ENCODE peak calls at places on chromosomes 1 and 21, in eight cellular contexts. A is Panc1; L is left ventricle myocardium inferior; V is right lobe of liver; X is Karpas-422; T is ascending aorta; D is CD8-positive, alpha-beta memory T cell; P is ovary. S is an unnamed sample. For H3K9me3, the result is how much of the 10 kb centered on the place peaks cover.

GRCh38 chr21:26405071-26405470 is 168.0 kb downstream of the CYYR1 start:
- DNase-seq in A (no peak), L (no peak), V (no peak), X (no peak), T (no peak), D (no peak), P (no peak), S (no peak)

GRCh38 chr21:36773111-36773510 is 74.2 kb downstream of the SIM2 start:
- DNase-seq in A (no peak), L (peak), V (peak), X (no peak), T (peak), D (no peak), P (peak), S (peak)

GRCh38 chr1:233544304-233544703 is 69.6 kb upstream of the KCNK1 start:
- DNase-seq in A (no peak), L (no peak), V (no peak), X (no peak), T (no peak), D (no peak), P (no peak), S (no peak)

GRCh38 chr1:96418969-96419368 is 302.6 kb upstream of the PTBP2 start:
- DNase-seq in A (no peak), L (no peak), V (no peak), X (no peak), T (no peak), D (no peak), P (no peak), S (no peak)

GRCh38 chr1:68204965-68205630 is 27.2 kb downstream of the WLS start:
- DNase-seq in A (no peak), L (no peak), V (peak), X (no peak), T (no peak), D (no peak), P (no peak), S (no peak)

GRCh38 chr1:4937876-4938534 is 283.6 kb downstream of the AJAP1 start:
- DNase-seq in A (no peak), L (no peak), V (no peak), X (no peak), T (no peak), D (no peak), P (no peak), S (no peak)

GRCh38 chr1:168428063-168428731 is 115.6 kb downstream of the XCL2 start:
- DNase-seq in A (no peak), L (peak), V (no peak), X (no peak), T (no peak), D (no peak), P (peak), S (no peak)

GRCh38 chr1:167210966-167211674 is 9.6 kb upstream of the POU2F1 start:
- DNase-seq in A (no peak), L (no peak), V (no peak), X (no peak), T (no peak), D (no peak), P (no peak), S (no peak)

GRCh38 chr21:34536311-34536710 is 24.3 kb upstream of the KCNE1 start:
- DNase-seq in A (no peak), L (no peak), V (no peak), X (no peak), T (no peak), D (no peak), P (no peak), S (no peak)
- H3K4me3 ChIP-seq in A (no peak), L (no peak), V (no peak), X (no peak), T (no peak), D (no peak), P (no peak), S (no peak)

GRCh38 chr1:163874070-163874469 is 552.3 kb downstream of the NUF2 start:
- DNase-seq in A (no peak), L (no peak), V (no peak), X (no peak), T (no peak), D (no peak), P (no peak), S (no peak)
- H3K9me3 ChIP-seq in A (under half), L (under half), V (under half), X (under half), T (under half), D (under half), P (under half), S (under half)

GRCh38 chr1:153633161-153633746 is 612 bp upstream of the CHTOP start:
- DNase-seq in A (no peak), L (no peak), V (no peak), X (no peak), T (no peak), D (no peak), P (no peak), S (peak)
- H3K4me3 ChIP-seq in A (peak), L (peak), V (peak), X (no peak), T (peak), D (peak), P (peak), S (peak)

GRCh38 chr1:23438545-23438944 is 14.0 kb upstream of the TCEA3 start:
- DNase-seq in A (no peak), L (no peak), V (no peak), X (no peak), T (no peak), D (no peak), P (no peak), S (no peak)
- H3K9me3 ChIP-seq in A (under half), L (under half), V (under half), X (under half), T (under half), D (under half), P (under half), S (under half)

GRCh38 chr1:39413902-39414528 is 77.4 kb upstream of the BMP8A start:
- DNase-seq in A (no peak), L (no peak), V (no peak), X (no peak), T (no peak), D (no peak), P (no peak), S (no peak)

GRCh38 chr1:39410915-39411436 is 80.5 kb upstream of the BMP8A start:
- DNase-seq in A (no peak), L (peak), V (peak), X (peak), T (peak), D (peak), P (peak), S (peak)

GRCh38 chr1:39411526-39411925 is 79.9 kb upstream of the BMP8A start:
- DNase-seq in A (no peak), L (no peak), V (no peak), X (no peak), T (no peak), D (no peak), P (no peak), S (no peak)

GRCh38 chr1:39412079-39412478 is 79.4 kb upstream of the BMP8A start:
- DNase-seq in A (no peak), L (no peak), V (no peak), X (no peak), T (no peak), D (no peak), P (no peak), S (no peak)

DNA sequence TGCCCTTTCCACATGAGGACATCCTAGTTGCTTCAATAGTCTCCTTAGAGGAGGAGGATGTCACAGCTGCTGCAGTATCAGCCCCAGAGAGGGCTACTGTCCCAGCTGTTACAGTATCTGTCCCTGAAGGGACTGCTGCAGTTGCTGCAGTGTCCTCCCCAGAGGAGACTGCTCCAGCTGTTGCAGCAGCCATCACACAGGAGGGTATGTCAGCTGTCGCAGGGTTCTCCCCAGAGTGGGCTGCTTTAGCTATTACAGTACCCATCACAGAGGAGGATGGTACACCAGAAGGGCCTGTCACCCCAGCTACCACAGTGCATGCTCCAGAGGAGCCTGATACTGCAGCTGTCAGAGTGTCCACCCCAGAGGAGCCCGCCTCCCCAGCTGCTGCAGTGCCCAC is 78.5 kb upstream of the BMP8A start:
- DNase-seq in A (no peak), L (no peak), V (no peak), X (no peak), T (no peak), D (no peak), P (no peak), S (no peak)
- H3K4me3 ChIP-seq in A (peak), L (peak), V (no peak), X (no peak), T (no peak), D (no peak), P (no peak), S (no peak)

DNA sequence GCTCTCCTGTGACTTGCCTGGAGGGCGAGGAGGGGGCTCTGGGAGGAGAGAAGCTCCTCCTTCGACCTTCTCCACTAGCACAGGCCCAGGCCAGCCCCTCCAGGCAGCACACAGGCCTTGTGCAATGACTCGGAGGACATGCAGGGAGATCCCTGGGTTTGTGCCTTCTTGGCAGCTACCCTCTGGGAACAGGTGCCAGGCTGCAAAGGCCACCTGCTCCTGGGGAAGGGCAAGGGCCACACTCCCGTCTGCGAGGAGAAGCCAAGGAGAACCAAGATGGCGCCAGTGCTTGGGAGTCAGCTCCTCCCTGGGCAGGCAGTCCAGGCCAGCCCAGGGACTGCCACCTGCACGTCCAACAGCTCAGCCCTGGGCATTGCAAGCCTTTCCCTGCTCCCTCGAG is 15.3 kb downstream of the CASZ1 start:
- DNase-seq in A (no peak), L (no peak), V (peak), X (no peak), T (no peak), D (no peak), P (no peak), S (no peak)
- H3K9me3 ChIP-seq in A (under half), L (under half), V (under half), X (under half), T (under half), D (under half), P (under half), S (under half)

GRCh38 chr1:38530957-38531356 is 328.6 kb downstream of the RRAGC start:
- DNase-seq in A (no peak), L (no peak), V (no peak), X (no peak), T (no peak), D (no peak), P (no peak), S (no peak)

GRCh38 chr1:38529337-38529860 is 330.2 kb downstream of the RRAGC start:
- DNase-seq in A (no peak), L (no peak), V (no peak), X (no peak), T (no peak), D (no peak), P (no peak), S (no peak)

GRCh38 chr1:38529946-38530345 is 329.6 kb downstream of the RRAGC start:
- DNase-seq in A (no peak), L (no peak), V (no peak), X (no peak), T (no peak), D (no peak), P (no peak), S (no peak)

GRCh38 chr1:38527373-38527966 is 332.1 kb downstream of the RRAGC start:
- DNase-seq in A (no peak), L (no peak), V (no peak), X (peak), T (no peak), D (peak), P (no peak), S (peak)

DNA sequence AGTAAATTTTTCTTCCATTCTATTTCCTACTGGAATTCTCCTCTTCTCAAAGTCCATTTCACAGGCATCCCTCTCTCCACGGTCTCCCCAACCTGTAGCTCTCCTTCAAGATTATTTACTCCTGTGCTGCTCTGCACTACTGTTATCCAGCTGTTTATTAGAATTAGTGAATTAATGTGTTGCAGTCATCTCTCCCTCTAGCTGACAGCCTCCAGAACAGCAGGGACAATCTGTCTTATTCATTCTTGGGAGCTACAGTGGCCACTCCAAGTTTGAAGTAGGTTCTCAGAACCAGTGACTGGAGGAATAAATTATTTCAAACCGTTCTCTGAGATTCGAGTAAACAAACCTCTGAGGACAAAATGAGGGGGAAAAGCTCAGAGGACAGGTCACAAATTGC is 331.0 kb downstream of the RRAGC start:
- DNase-seq in A (no peak), L (no peak), V (no peak), X (no peak), T (no peak), D (no peak), P (no peak), S (peak)
- H3K4me3 ChIP-seq in A (no peak), L (no peak), V (no peak), X (no peak), T (no peak), D (no peak), P (no peak), S (no peak)

GRCh38 chr1:12637693-12638092 is 6.2 kb upstream of the AADACL4 start:
- DNase-seq in A (no peak), L (no peak), V (no peak), X (no peak), T (no peak), D (no peak), P (no peak), S (no peak)

GRCh38 chr1:12640237-12640957 is 3.5 kb upstream of the AADACL4 start:
- DNase-seq in A (no peak), L (no peak), V (no peak), X (no peak), T (no peak), D (no peak), P (no peak), S (no peak)

GRCh38 chr1:12643079-12643478 is 806 bp upstream of the AADACL4 start:
- DNase-seq in A (no peak), L (no peak), V (no peak), X (no peak), T (no peak), D (no peak), P (no peak), S (no peak)

GRCh38 chr1:12643785-12644184 is at the start of gene AADACL4:
- DNase-seq in A (no peak), L (no peak), V (no peak), X (no peak), T (no peak), D (no peak), P (no peak), S (no peak)

GRCh38 chr1:12640958-12641272 is 3.0 kb upstream of the AADACL4 start:
- DNase-seq in A (no peak), L (no peak), V (no peak), X (no peak), T (no peak), D (no peak), P (no peak), S (no peak)
- H3K9me3 ChIP-seq in A (under half), L (under half), V (under half), X (under half), T (under half), D (under half), P (under half), S (under half)

GRCh38 chr1:207860531-207860930 is 50.4 kb downstream of the CD34 start:
- DNase-seq in A (no peak), L (no peak), V (no peak), X (no peak), T (no peak), D (no peak), P (no peak), S (no peak)
- H3K4me3 ChIP-seq in A (no peak), L (no peak), V (no peak), X (no peak), T (no peak), D (no peak), P (no peak), S (no peak)

S was measured in lung.